ENCODE peak calls at places on chromosomes 13 and 19, in nine cellular contexts. K, W, P, D, A, F, Q, E and I are unnamed samples. For H3K4me1, the result is how much of the 10 kb centered on the place peaks cover.

GRCh38 chr19:15379996-15380647 is 535 bp upstream of the AKAP8 start:
- DNase-seq in K (peak), W (no peak), P (peak), D (no peak), A (no peak), F (peak), Q (no peak), E (no peak), I (no peak)

GRCh38 chr13:36549771-36550170 is 117.5 kb downstream of the CCNA1 start:
- DNase-seq in K (no peak), W (peak), P (no peak), D (no peak), A (peak), F (no peak), Q (no peak), E (no peak), I (no peak)

GRCh38 chr13:63643543-63643942 is 2227.9 kb upstream of the PCDH20 start:
- DNase-seq in K (peak), W (no peak), P (peak), D (no peak), A (no peak), F (no peak), Q (no peak), E (no peak), I (no peak)

GRCh38 chr13:76758738-76759137 is 127.5 kb downstream of the KCTD12 start:
- DNase-seq in K (no peak), W (no peak), P (no peak), D (no peak), A (no peak), F (no peak), Q (no peak), E (no peak), I (no peak)

GRCh38 chr13:52405369-52405766 is 604 bp downstream of the THSD1 start:
- DNase-seq in K (no peak), W (no peak), P (no peak), D (no peak), A (no peak), F (peak), Q (no peak), E (no peak), I (no peak)

GRCh38 chr19:815079-815774 is 6.5 kb downstream of the PLPPR3 start:
- DNase-seq in K (no peak), W (no peak), P (no peak), D (no peak), A (no peak), F (no peak), Q (no peak), E (no peak), I (no peak)

GRCh38 chr19:18304194-18304495 is 18.7 kb downstream of the LSM4 start:
- DNase-seq in K (no peak), W (no peak), P (no peak), D (no peak), A (no peak), F (peak), Q (peak), E (no peak), I (peak)

GRCh38 chr13:73210218-73210883 is 151.5 kb downstream of the KLF5 start:
- DNase-seq in K (no peak), W (no peak), P (no peak), D (no peak), A (no peak), F (no peak), Q (no peak), E (no peak), I (no peak)

GRCh38 chr19:55341191-55342043 is 1.7 kb downstream of the KMT5C start:
- DNase-seq in K (peak), W (peak), P (peak), D (no peak), A (no peak), F (peak), Q (peak), E (peak), I (no peak)

GRCh38 chr13:20703785-20704458 is 423 bp downstream of the IL17D start:
- DNase-seq in K (peak), W (peak), P (peak), D (peak), A (peak), F (peak), Q (peak), E (no peak), I (peak)

GRCh38 chr13:110149036-110149435 is 157.9 kb downstream of the COL4A1 start:
- DNase-seq in K (no peak), W (no peak), P (peak), D (no peak), A (no peak), F (no peak), Q (no peak), E (peak), I (peak)

GRCh38 chr19:13808856-13809255 is 13.6 kb downstream of the ZSWIM4 start:
- DNase-seq in K (no peak), W (no peak), P (no peak), D (no peak), A (no peak), F (no peak), Q (no peak), E (no peak), I (no peak)

GRCh38 chr19:23311551-23311950 is 61.4 kb upstream of the ZNF724 start:
- DNase-seq in K (no peak), W (no peak), P (no peak), D (no peak), A (no peak), F (no peak), Q (no peak), E (no peak), I (no peak)

GRCh38 chr13:28584873-28585317 is 74.0 kb upstream of the POMP start:
- DNase-seq in K (peak), W (no peak), P (peak), D (no peak), A (no peak), F (no peak), Q (no peak), E (no peak), I (no peak)

GRCh38 chr13:99161512-99161911 is 39.1 kb upstream of the UBAC2 start:
- DNase-seq in K (no peak), W (no peak), P (no peak), D (no peak), A (no peak), F (no peak), Q (no peak), E (no peak), I (no peak)

GRCh38 chr13:113742000-113742441 is 17.0 kb upstream of the TMEM255B start:
- DNase-seq in K (peak), W (no peak), P (peak), D (no peak), A (peak), F (no peak), Q (no peak), E (no peak), I (no peak)

GRCh38 chr19:4403005-4403761 is 743 bp downstream of the CHAF1A start:
- DNase-seq in K (no peak), W (no peak), P (no peak), D (no peak), A (peak), F (no peak), Q (no peak), E (no peak), I (no peak)

GRCh38 chr13:59901191-59901590 is 262.5 kb downstream of the DIAPH3 start:
- DNase-seq in K (no peak), W (no peak), P (no peak), D (no peak), A (no peak), F (no peak), Q (no peak), E (no peak), I (no peak)

GRCh38 chr13:59906413-59907027 is 257.2 kb downstream of the DIAPH3 start:
- DNase-seq in K (peak), W (no peak), P (peak), D (no peak), A (peak), F (no peak), Q (no peak), E (no peak), I (no peak)
- TF ChIP-seq CTCF in K (peak), W (peak), P (peak), D (no peak), A (peak), F (peak), Q (no peak), E (no peak), I (peak)

GRCh38 chr19:46944123-46944718 is 75.4 kb upstream of the NPAS1 start:
- DNase-seq in K (no peak), W (no peak), P (no peak), D (no peak), A (peak), F (no peak), Q (no peak), E (no peak), I (no peak)

GRCh38 chr19:46944918-46945628 is 74.6 kb upstream of the NPAS1 start:
- DNase-seq in K (peak), W (peak), P (peak), D (no peak), A (peak), F (peak), Q (peak), E (peak), I (peak)

GRCh38 chr19:46945668-46946067 is 74.0 kb upstream of the NPAS1 start:
- DNase-seq in K (no peak), W (no peak), P (no peak), D (no peak), A (no peak), F (no peak), Q (no peak), E (no peak), I (peak)

GRCh38 chr19:46946090-46946489 is 73.5 kb upstream of the NPAS1 start:
- DNase-seq in K (no peak), W (no peak), P (no peak), D (no peak), A (no peak), F (no peak), Q (no peak), E (no peak), I (no peak)

GRCh38 chr19:46943150-46943946 is 76.3 kb upstream of the NPAS1 start:
- DNase-seq in K (no peak), W (no peak), P (no peak), D (no peak), A (no peak), F (no peak), Q (no peak), E (no peak), I (no peak)
- H3K4me1 ChIP-seq in K (under half), W (half or more), P (under half), D (under half), A (under half), F (under half), Q (half or more), E (under half), I (under half)

DNA sequence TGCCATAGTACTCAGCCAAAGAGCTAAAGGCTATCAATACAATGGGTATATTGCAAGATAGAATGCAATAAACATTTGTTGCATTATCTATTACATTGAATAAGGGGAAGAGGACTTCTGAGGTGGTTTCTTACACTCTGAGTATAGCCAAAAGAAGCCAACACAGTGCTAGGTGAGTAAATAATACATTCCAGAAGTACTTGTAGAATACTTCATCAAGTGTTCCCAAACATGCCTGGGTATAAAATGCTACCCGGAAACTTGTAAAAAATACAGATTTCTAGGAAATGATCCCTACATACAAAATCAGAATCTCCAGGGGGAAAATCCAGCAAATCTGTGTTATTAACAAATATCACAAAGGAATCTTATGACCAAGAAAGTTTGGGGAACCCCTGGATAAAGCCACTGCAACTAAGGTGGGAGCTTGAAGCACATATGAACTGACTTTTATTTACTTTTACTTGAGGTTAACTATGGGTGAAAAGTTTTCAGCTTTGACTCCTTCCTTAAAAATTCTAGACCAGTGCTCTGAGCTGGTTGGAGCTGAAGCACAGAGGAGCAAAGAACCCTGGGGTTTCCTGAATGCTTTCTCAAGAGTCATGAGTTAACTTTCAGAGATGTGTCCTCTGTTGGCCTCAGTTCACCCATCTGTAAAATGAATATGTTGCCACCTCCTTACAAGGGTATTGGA is 136.0 kb downstream of the OXGR1 start:
- DNase-seq in K (no peak), W (no peak), P (no peak), D (no peak), A (no peak), F (no peak), Q (no peak), E (no peak), I (no peak)
- H3K27ac ChIP-seq in K (no peak), W (no peak), P (no peak), D (no peak), A (no peak), F (no peak), Q (no peak), E (no peak), I (no peak)

GRCh38 chr13:49821216-49821820 is 28.8 kb upstream of the KPNA3 start:
- DNase-seq in K (no peak), W (no peak), P (no peak), D (no peak), A (peak), F (no peak), Q (no peak), E (no peak), I (no peak)
- TF ChIP-seq CTCF in K (no peak), W (no peak), P (no peak), D (no peak), A (peak), F (no peak), Q (no peak), E (no peak), I (no peak)

GRCh38 chr19:2037676-2038255 is 13.3 kb downstream of the MKNK2 start:
- DNase-seq in K (no peak), W (no peak), P (no peak), D (no peak), A (no peak), F (peak), Q (no peak), E (no peak), I (no peak)
- H3K4me1 ChIP-seq in K (under half), W (under half), P (under half), D (under half), A (under half), F (under half), Q (under half), E (under half), I (under half)